ENCODE peak calls at places on chromosomes 13 and 19, in nine cellular contexts. C is heart left ventricle, I is body of pancreas, D is testis, U is Peyer's patch, Q is sigmoid colon, P is transverse colon, R is K562, M is tibial nerve. K is an unnamed sample.

GRCh38 chr13:47230155-47230554 is 333.3 kb upstream of the HTR2A start:
- DNase-seq in C (no peak), P (no peak), U (no peak), I (no peak), Q (no peak), D (no peak), M (no peak), R (no peak), K (no peak)

GRCh38 chr19:40396886-40397567 is 7.0 kb upstream of the HIPK4 start:
- DNase-seq in D (no peak), I (no peak), Q (no peak), P (no peak), C (no peak), M (no peak), R (no peak), U (no peak), K (no peak)

GRCh38 chr19:41928221-41928683 is at the start of gene ERFL:
- DNase-seq in Q (no peak), D (no peak), I (no peak), C (no peak), P (no peak), U (no peak), R (peak; percentile 82), M (no peak), K (no peak)

GRCh38 chr13:87311165-87311564 is 360.0 kb upstream of the SLITRK5 start:
- DNase-seq in R (no peak), U (no peak), C (no peak), D (no peak), Q (no peak), I (no peak), M (no peak), P (no peak), K (no peak)

GRCh38 chr13:31207630-31208549 is 8.1 kb downstream of the B3GLCT start:
- DNase-seq in U (no peak), Q (peak; percentile 82), D (peak; percentile 80), R (no peak), C (peak; percentile 45), M (no peak), I (no peak), P (no peak), K (no peak)

GRCh38 chr19:39082745-39083598 is 1.2 kb upstream of the ACP7 start:
- DNase-seq in U (no peak), C (no peak), D (no peak), Q (no peak), P (no peak), I (no peak), M (no peak), R (no peak), K (no peak)

GRCh38 chr13:42696191-42696590 is 85.2 kb upstream of the FAM216B start:
- DNase-seq in R (no peak), P (no peak), U (no peak), D (no peak), M (no peak), C (no peak), Q (no peak), I (no peak), K (no peak)

GRCh38 chr19:32219881-32220552 is 125.4 kb upstream of the ZNF507 start:
- DNase-seq in M (peak; percentile 43), P (no peak), Q (no peak), D (no peak), I (no peak), U (no peak), C (no peak), R (no peak), K (no peak)

GRCh38 chr13:109159650-109160309 is 530.4 kb downstream of the MYO16 start:
- DNase-seq in Q (no peak), C (no peak), P (no peak), R (no peak), U (no peak), M (no peak), D (no peak), I (no peak), K (no peak)

GRCh38 chr13:32901994-32902780 is 114.0 kb upstream of the KL start:
- DNase-seq in Q (no peak), D (peak; percentile 21), I (no peak), U (no peak), P (no peak), C (no peak), R (no peak), M (no peak), K (no peak)

GRCh38 chr19:48928164-48929005 is 5.1 kb upstream of the DHDH start:
- DNase-seq in C (no peak), P (no peak), D (no peak), M (no peak), R (no peak), U (no peak), I (no peak), Q (no peak), K (peak; percentile 86)

GRCh38 chr19:13959962-13960862 is 7.9 kb downstream of the DCAF15 start:
- DNase-seq in M (no peak), C (no peak), Q (no peak), D (no peak), I (no peak), U (no peak), P (no peak), R (peak; percentile 30), K (no peak)

GRCh38 chr13:89407357-89407756 is 1736.2 kb downstream of the SLITRK5 start:
- DNase-seq in P (no peak), U (no peak), Q (no peak), R (no peak), M (no peak), I (no peak), C (no peak), D (no peak), K (no peak)

GRCh38 chr13:44271031-44271433 is 102.6 kb upstream of the SERP2 start:
- DNase-seq in C (no peak), Q (peak; percentile 84), U (no peak), I (no peak), M (no peak), R (peak; percentile 20), D (no peak), P (no peak), K (peak; percentile 28)

GRCh38 chr19:39916851-39917396 is 17.5 kb downstream of the FCGBP start:
- DNase-seq in M (no peak), C (no peak), U (no peak), D (no peak), R (no peak), I (no peak), P (no peak), Q (no peak), K (no peak)

GRCh38 chr13:52405767-52406494 is at the start of gene THSD1:
- DNase-seq in D (no peak), I (peak; percentile 22), M (peak; percentile 51), R (no peak), U (no peak), C (peak; percentile 85), Q (peak; percentile 82), P (peak; percentile 24), K (peak; percentile 21)

GRCh38 chr13:83622422-83622784 is 259.9 kb downstream of the SLITRK1 start:
- DNase-seq in C (no peak), I (no peak), M (no peak), R (no peak), D (no peak), U (no peak), Q (no peak), P (no peak), K (no peak)

GRCh38 chr19:294341-294818 is 3.2 kb upstream of the PLPP2 start:
- DNase-seq in R (no peak), M (no peak), D (no peak), I (no peak), U (no peak), Q (no peak), P (no peak), C (no peak), K (no peak)

GRCh38 chr19:47637550-47637949 is 28.6 kb downstream of the BICRA start:
- DNase-seq in I (no peak), C (no peak), Q (no peak), D (no peak), P (no peak), U (no peak), R (no peak), M (no peak), K (no peak)

GRCh38 chr19:10543420-10544241 is at the start of gene ATG4D:
- DNase-seq in M (peak; percentile 56), I (peak; percentile 95), D (peak; percentile 86), Q (peak; percentile 85), R (peak; percentile 97), U (peak; percentile 79), P (peak; percentile 94), C (peak; percentile 84), K (peak; percentile 66)
- TF ChIP-seq POLR2A in M (peak; percentile 64), I (peak; percentile 80), D (no peak), Q (peak; percentile 70), R (peak; percentile 84), U (peak; percentile 73), P (peak; percentile 77), C (no peak), K (peak; percentile 78)

DNA sequence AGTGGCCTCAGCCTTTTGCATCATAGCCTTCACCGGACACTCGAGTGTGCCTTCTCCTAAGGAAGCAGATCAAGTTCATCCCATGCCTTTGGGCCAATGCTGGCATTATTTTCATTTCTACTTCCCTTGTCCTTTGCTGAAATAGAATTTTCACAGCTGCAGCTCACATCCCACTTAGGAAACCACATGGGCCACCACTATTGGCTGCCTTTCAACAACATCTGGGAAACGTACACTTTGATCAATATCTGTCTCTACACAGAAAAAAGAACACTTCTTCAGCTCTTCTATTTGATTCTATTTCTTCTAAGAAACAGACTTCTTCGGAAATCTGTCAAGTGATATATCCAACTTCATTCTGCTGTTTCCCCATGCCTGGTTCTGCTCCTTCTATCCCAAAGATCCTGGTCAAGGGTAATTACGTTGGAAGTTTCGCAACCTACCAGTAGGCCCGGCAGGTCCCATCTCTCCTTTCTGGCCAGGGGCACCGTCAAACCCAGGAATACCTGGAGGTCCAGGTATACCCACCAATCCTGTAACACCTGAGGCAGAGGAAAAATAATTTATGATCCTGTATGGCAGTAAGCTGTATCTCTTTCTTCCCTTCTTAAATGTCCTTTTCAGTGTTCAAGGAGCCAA is 143.8 kb downstream of the COL4A1 start:
- DNase-seq in D (no peak), C (no peak), U (no peak), P (no peak), R (no peak), Q (no peak), I (no peak), M (no peak), K (no peak)
- H3K36me3 ChIP-seq in D (no peaks in the 10 kb centered on the region), C (peaks cover 97% of the 10 kb centered on the region), U (peaks cover 58% of the 10 kb centered on the region), P (no peaks in the 10 kb centered on the region), R (no peaks in the 10 kb centered on the region), Q (peaks cover 73% of the 10 kb centered on the region), I (no peaks in the 10 kb centered on the region), M (peaks cover 11% of the 10 kb centered on the region), K (peaks cover 4% of the 10 kb centered on the region)

GRCh38 chr19:3785938-3786824 is at the start of gene MATK:
- DNase-seq in P (no peak), I (no peak), D (no peak), R (peak; percentile 63), M (no peak), U (no peak), Q (no peak), C (no peak), K (no peak)
- TF ChIP-seq POLR2A in P (no peak), I (no peak), D (no peak), R (peak; percentile 1), M (no peak), U (no peak), Q (no peak), C (no peak), K (no peak)

DNA sequence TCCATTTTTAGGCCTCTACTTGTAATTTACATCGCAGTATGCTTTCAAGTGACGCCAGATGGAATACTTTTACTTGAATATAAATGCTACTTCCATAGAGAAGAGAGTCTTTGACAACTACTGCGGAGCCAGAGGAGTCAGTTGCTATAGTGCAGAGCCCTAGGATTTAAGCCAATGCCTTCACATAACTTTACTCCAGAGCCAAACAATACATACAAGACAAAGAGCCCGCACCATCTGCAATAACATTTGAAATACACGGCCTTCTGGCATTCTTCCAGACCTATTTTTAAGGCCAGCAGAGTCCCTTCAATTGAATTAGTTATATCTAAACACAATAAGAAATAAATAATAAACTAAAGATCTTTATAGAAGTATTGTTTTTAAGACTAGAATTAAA is 59.4 kb downstream of the XPO4 start:
- DNase-seq in M (no peak), P (no peak), I (no peak), R (no peak), U (no peak), Q (no peak), C (peak; percentile 63), D (no peak), K (no peak)
- H3K36me3 ChIP-seq in M (no peaks in the 10 kb centered on the region), P (no peaks in the 10 kb centered on the region), I (peaks cover 5% of the 10 kb centered on the region), R (peaks cover 52% of the 10 kb centered on the region), U (peaks cover 11% of the 10 kb centered on the region), Q (no peaks in the 10 kb centered on the region), C (peaks cover 28% of the 10 kb centered on the region), D (no peaks in the 10 kb centered on the region), K (no peaks in the 10 kb centered on the region)